ENCODE peak calls at places on chromosomes 5 and 9, in eight cellular contexts. P, N, D, W, I, K, Q and A are unnamed samples.

GRCh38 chr5:118919016-118919415 is 69.3 kb downstream of the DTWD2 start:
- DNase-seq in P (no peak), N (no peak), D (no peak), W (no peak), I (no peak), K (no peak), Q (no peak), A (no peak)

GRCh38 chr9:71984388-71985069 is 73.1 kb downstream of the C9orf85 start:
- DNase-seq in P (no peak), N (peak), D (no peak), W (peak), I (no peak), K (no peak), Q (peak), A (no peak)

GRCh38 chr5:37184748-37185364 is 64.3 kb downstream of the CPLANE1 start:
- DNase-seq in P (no peak), N (no peak), D (no peak), W (no peak), I (no peak), K (no peak), Q (no peak), A (no peak)

GRCh38 chr9:127880143-127880542 is 2.7 kb upstream of the AK1 start:
- DNase-seq in P (no peak), N (no peak), D (no peak), W (no peak), I (no peak), K (no peak), Q (no peak), A (no peak)

GRCh38 chr5:126182901-126183695 is 240.1 kb upstream of the GRAMD2B start:
- DNase-seq in P (no peak), N (no peak), D (no peak), W (peak), I (no peak), K (no peak), Q (no peak), A (no peak)

GRCh38 chr5:79201206-79201605 is 34.7 kb upstream of the JMY start:
- DNase-seq in P (no peak), N (no peak), D (no peak), W (no peak), I (no peak), K (no peak), Q (no peak), A (no peak)

GRCh38 chr9:90925581-90926257 is 124.1 kb downstream of the SYK start:
- DNase-seq in P (no peak), N (no peak), D (no peak), W (no peak), I (no peak), K (no peak), Q (peak), A (no peak)

GRCh38 chr5:191036-191948 is at the start of gene LRRC14B:
- DNase-seq in P (no peak), N (no peak), D (no peak), W (peak), I (no peak), K (peak), Q (no peak), A (no peak)

GRCh38 chr5:88553926-88554325 is 285.3 kb upstream of the TMEM161B start:
- DNase-seq in P (no peak), N (no peak), D (no peak), W (no peak), I (no peak), K (no peak), Q (no peak), A (no peak)

GRCh38 chr9:1918642-1919041 is 96.5 kb upstream of the SMARCA2 start:
- DNase-seq in P (no peak), N (no peak), D (no peak), W (no peak), I (no peak), K (no peak), Q (no peak), A (no peak)

GRCh38 chr5:145068696-145069095 is 766.4 kb downstream of the PRELID2 start:
- DNase-seq in P (no peak), N (no peak), D (no peak), W (peak), I (no peak), K (no peak), Q (peak), A (no peak)

GRCh38 chr5:128263357-128263756 is 179.8 kb downstream of the SLC12A2 start:
- DNase-seq in P (no peak), N (no peak), D (no peak), W (no peak), I (no peak), K (no peak), Q (no peak), A (no peak)

GRCh38 chr5:78000191-78000590 is 224.1 kb upstream of the TBCA start:
- DNase-seq in P (no peak), N (no peak), D (no peak), W (no peak), I (no peak), K (no peak), Q (no peak), A (no peak)

GRCh38 chr5:149826574-149826973 is 96.5 kb downstream of the PPARGC1B start:
- DNase-seq in P (no peak), N (no peak), D (no peak), W (no peak), I (no peak), K (no peak), Q (no peak), A (no peak)

GRCh38 chr5:174625591-174626365 is 98.6 kb upstream of the MSX2 start:
- DNase-seq in P (no peak), N (peak), D (no peak), W (no peak), I (no peak), K (no peak), Q (no peak), A (peak)

GRCh38 chr5:55535199-55535905 is 588 bp upstream of the PLPP1 start:
- DNase-seq in P (no peak), N (no peak), D (peak), W (no peak), I (no peak), K (no peak), Q (no peak), A (no peak)

GRCh38 chr9:121133104-121133816 is 58.5 kb downstream of the CNTRL start:
- DNase-seq in P (no peak), N (peak), D (no peak), W (no peak), I (no peak), K (peak), Q (no peak), A (no peak)

GRCh38 chr9:87263291-87263690 is 234.4 kb upstream of the DAPK1 start:
- DNase-seq in P (no peak), N (peak), D (no peak), W (no peak), I (no peak), K (no peak), Q (no peak), A (no peak)

GRCh38 chr9:17906841-17907779 is 328.2 kb downstream of the SH3GL2 start:
- DNase-seq in P (no peak), N (peak), D (no peak), W (no peak), I (no peak), K (no peak), Q (no peak), A (no peak)

GRCh38 chr5:175696139-175696854 is 38.4 kb downstream of the HRH2 start:
- DNase-seq in P (no peak), N (peak), D (peak), W (no peak), I (peak), K (peak), Q (no peak), A (no peak)

GRCh38 chr9:75616052-75616451 is 274.4 kb upstream of the PCSK5 start:
- DNase-seq in P (no peak), N (no peak), D (no peak), W (no peak), I (no peak), K (no peak), Q (no peak), A (no peak)

GRCh38 chr5:154287136-154287535 is 96.6 kb downstream of the GALNT10 start:
- DNase-seq in P (no peak), N (peak), D (no peak), W (peak), I (no peak), K (no peak), Q (peak), A (no peak)

GRCh38 chr5:133336121-133336968 is 276.0 kb downstream of the FSTL4 start:
- DNase-seq in P (no peak), N (no peak), D (no peak), W (no peak), I (no peak), K (no peak), Q (no peak), A (no peak)

GRCh38 chr5:6448622-6449464 is at the start of gene UBE2QL1:
- DNase-seq in P (no peak), N (peak), D (peak), W (peak), I (no peak), K (peak), Q (no peak), A (peak)

GRCh38 chr5:163916376-163916775 is 411.0 kb downstream of the MAT2B start:
- DNase-seq in P (no peak), N (no peak), D (no peak), W (no peak), I (no peak), K (no peak), Q (no peak), A (no peak)

GRCh38 chr5:62256161-62257017 is 49.6 kb upstream of the KIF2A start:
- DNase-seq in P (no peak), N (no peak), D (no peak), W (no peak), I (no peak), K (no peak), Q (no peak), A (no peak)

GRCh38 chr5:68332546-68332945 is 117.0 kb downstream of the PIK3R1 start:
- DNase-seq in P (no peak), N (no peak), D (no peak), W (no peak), I (no peak), K (no peak), Q (peak), A (no peak)

GRCh38 chr5:111853748-111854147 is 96.8 kb upstream of the NREP start:
- DNase-seq in P (no peak), N (no peak), D (no peak), W (no peak), I (no peak), K (no peak), Q (no peak), A (peak)

GRCh38 chr5:147869112-147869511 is 9.4 kb upstream of the SCGB3A2 start:
- DNase-seq in P (no peak), N (peak), D (no peak), W (no peak), I (no peak), K (no peak), Q (no peak), A (no peak)

GRCh38 chr9:113219972-113220371 is 1.1 kb downstream of the FKBP15 start:
- DNase-seq in P (no peak), N (no peak), D (no peak), W (peak), I (no peak), K (peak), Q (peak), A (no peak)

GRCh38 chr9:94139672-94140417 is 55.6 kb downstream of the PTPDC1 start:
- DNase-seq in P (no peak), N (no peak), D (no peak), W (peak), I (peak), K (no peak), Q (peak), A (no peak)

GRCh38 chr9:34380511-34381315 is 4.0 kb upstream of the MYORG start:
- DNase-seq in P (peak), N (peak), D (no peak), W (peak), I (peak), K (peak), Q (peak), A (peak)

GRCh38 chr5:158451983-158452710 is 593.2 kb upstream of the CLINT1 start:
- DNase-seq in P (no peak), N (no peak), D (no peak), W (peak), I (no peak), K (no peak), Q (no peak), A (no peak)

GRCh38 chr5:108543486-108543885 is 161.6 kb upstream of the FBXL17 start:
- DNase-seq in P (no peak), N (no peak), D (no peak), W (no peak), I (no peak), K (no peak), Q (no peak), A (no peak)

GRCh38 chr5:39014544-39014943 is 59.7 kb downstream of the RICTOR start:
- DNase-seq in P (no peak), N (no peak), D (no peak), W (peak), I (no peak), K (no peak), Q (peak), A (no peak)

GRCh38 chr5:142859037-142859436 is 88.9 kb downstream of the ARHGAP26 start:
- DNase-seq in P (no peak), N (no peak), D (no peak), W (no peak), I (no peak), K (no peak), Q (no peak), A (no peak)

GRCh38 chr5:59300930-59301329 is 592.6 kb downstream of the PDE4D start:
- DNase-seq in P (no peak), N (no peak), D (no peak), W (peak), I (no peak), K (no peak), Q (no peak), A (no peak)

GRCh38 chr9:123438821-123439220 is 82.8 kb downstream of the CRB2 start:
- DNase-seq in P (no peak), N (peak), D (no peak), W (no peak), I (no peak), K (no peak), Q (no peak), A (no peak)